ENCODE peak calls at places on chromosomes 4 and X, in seven cellular contexts. X, Q, V, K, C, W and F are unnamed samples.

GRCh38 chr4:185534534-185534849 is 815 bp downstream of the PDLIM3 start:
- DNase-seq in C (no peak), X (no peak), V (no peak), Q (no peak), W (no peak), K (no peak), F (peak)

GRCh38 chr4:67152976-67153375 is 392.3 kb downstream of the CENPC start:
- DNase-seq in C (no peak), V (no peak), W (no peak), K (no peak), Q (no peak), X (no peak), F (no peak)

GRCh38 chr4:23135792-23136645 is 443.3 kb downstream of the GBA3 start:
- DNase-seq in K (peak), X (peak), C (no peak), W (peak), Q (no peak), V (peak), F (peak)

GRCh38 chr4:147340547-147341225 is 140.2 kb upstream of the EDNRA start:
- DNase-seq in X (peak), K (no peak), V (peak), Q (no peak), W (no peak), C (no peak), F (no peak)

GRCh38 chr4:103405415-103405814 is 207.3 kb upstream of the CENPE start:
- DNase-seq in C (no peak), W (no peak), V (no peak), Q (no peak), X (no peak), K (no peak), F (no peak)

GRCh38 chr4:152850377-152850776 is 70.6 kb downstream of the ARFIP1 start:
- DNase-seq in K (no peak), Q (no peak), X (peak), W (no peak), C (no peak), V (peak), F (peak)

GRCh38 chrX:113422323-113422722 is 581.7 kb upstream of the AMOT start:
- DNase-seq in X (no peak), W (no peak), Q (no peak), V (no peak), C (no peak), K (no peak), F (no peak)

GRCh38 chr4:157013656-157014055 is 42.1 kb upstream of the PDGFC start:
- DNase-seq in K (peak), C (no peak), V (peak), X (peak), W (no peak), Q (no peak), F (no peak)

GRCh38 chr4:6815029-6815836 is 32.7 kb downstream of the KIAA0232 start:
- DNase-seq in C (no peak), Q (no peak), X (no peak), W (no peak), V (no peak), K (no peak), F (no peak)

GRCh38 chr4:11263208-11263607 is 165.5 kb downstream of the HS3ST1 start:
- DNase-seq in K (no peak), Q (no peak), X (no peak), W (no peak), C (no peak), V (no peak), F (no peak)